ENCODE peak calls at places on chromosome 10, in ten cellular contexts. R, X, D, E, L, A, Z, S, C and F are unnamed samples.

GRCh38 chr10:75407716-75408511 is 6.3 kb upstream of the ZNF503 start:
- DNase-seq in A (no peak), R (no peak), L (peak), E (peak), Z (no peak), D (peak), X (no peak), C (peak), S (no peak), F (no peak)

GRCh38 chr10:51867956-51868355 is 168.6 kb upstream of the CSTF2T start:
- DNase-seq in C (peak), A (peak), X (no peak), R (no peak), D (peak), E (no peak), S (no peak), Z (no peak), L (no peak), F (no peak)

GRCh38 chr10:82961864-82962263 is 1086.9 kb downstream of the NRG3 start:
- DNase-seq in Z (no peak), A (no peak), L (no peak), X (no peak), E (no peak), S (no peak), C (no peak), R (no peak), D (no peak), F (no peak)

GRCh38 chr10:76444034-76444800 is 1012.8 kb downstream of the LRMDA start:
- DNase-seq in E (peak), X (no peak), C (peak), L (no peak), D (peak), Z (no peak), A (no peak), R (no peak), S (no peak), F (no peak)

GRCh38 chr10:132027423-132027983 is 38.2 kb upstream of the JAKMIP3 start:
- DNase-seq in D (peak), X (no peak), L (peak), A (no peak), Z (no peak), R (no peak), E (no peak), C (peak), S (no peak), F (no peak)

GRCh38 chr10:68242051-68242450 is 10.1 kb upstream of the ATOH7 start:
- DNase-seq in C (no peak), Z (no peak), E (no peak), S (no peak), D (no peak), X (no peak), L (no peak), R (no peak), A (no peak), F (no peak)

GRCh38 chr10:83122336-83122735 is 1017.0 kb upstream of the GHITM start:
- DNase-seq in D (no peak), A (no peak), C (peak), E (no peak), Z (no peak), S (no peak), R (no peak), L (no peak), X (no peak), F (no peak)

GRCh38 chr10:67609996-67610793 is 85.8 kb downstream of the CTNNA3 start:
- DNase-seq in X (no peak), D (no peak), A (no peak), R (no peak), Z (no peak), L (no peak), E (no peak), C (peak), S (no peak), F (no peak)

GRCh38 chr10:18665815-18666558 is 6.8 kb downstream of the ARL5B start:
- DNase-seq in S (no peak), R (no peak), X (no peak), D (peak), E (no peak), A (no peak), C (peak), L (no peak), Z (no peak), F (no peak)

GRCh38 chr10:26890956-26891355 is 30.2 kb upstream of the ABI1 start:
- DNase-seq in X (no peak), E (no peak), A (peak), C (peak), R (peak), L (peak), S (peak), D (peak), Z (no peak), F (no peak)

GRCh38 chr10:101214446-101215396 is 14.5 kb downstream of the LBX1 start:
- DNase-seq in A (peak), X (peak), L (peak), R (peak), D (peak), Z (peak), C (peak), E (peak), S (peak), F (peak)

GRCh38 chr10:4812952-4813351 is 13.1 kb upstream of the AKR1E2 start:
- DNase-seq in D (peak), S (peak), A (no peak), C (peak), E (peak), Z (no peak), R (no peak), L (no peak), X (no peak), F (no peak)

GRCh38 chr10:3782456-3783312 is 2.3 kb downstream of the KLF6 start:
- DNase-seq in X (peak), S (peak), D (peak), Z (peak), C (peak), A (peak), R (peak), L (peak), E (peak), F (peak)

GRCh38 chr10:71424496-71425194 is 27.9 kb downstream of the CDH23 start:
- DNase-seq in S (no peak), A (no peak), X (no peak), Z (no peak), E (no peak), L (no peak), R (no peak), D (no peak), C (no peak), F (no peak)

GRCh38 chr10:114279886-114280644 is 41.0 kb downstream of the VWA2 start:
- DNase-seq in L (no peak), R (no peak), Z (no peak), D (peak), A (no peak), E (no peak), S (no peak), C (no peak), X (no peak), F (no peak)

GRCh38 chr10:79448732-79449049 is 3.3 kb upstream of the ZCCHC24 start:
- DNase-seq in S (no peak), R (no peak), E (no peak), A (no peak), C (no peak), Z (no peak), D (no peak), X (no peak), L (no peak), F (no peak)

GRCh38 chr10:133279266-133279960 is 2.7 kb upstream of the ADAM8 start:
- DNase-seq in R (no peak), X (no peak), S (no peak), C (no peak), E (no peak), Z (no peak), D (peak), A (no peak), L (no peak), F (no peak)

GRCh38 chr10:49235392-49235791 is 47.2 kb upstream of the TMEM273 start:
- DNase-seq in Z (no peak), A (no peak), C (no peak), E (no peak), D (no peak), X (no peak), S (no peak), R (no peak), L (no peak), F (no peak)